ENCODE peak calls at places on chromosomes 5 and 9, in five cellular contexts. F is esophagus squamous epithelium; S is stimulated activated CD4-positive, alpha-beta T cell treated with anti-CD3 and anti-CD28 coated beads, Interleukin-1b, Interleukin-23, amount 100 ng/mL, for 4 hours; Z is head of caudate nucleus; J is activated CD4-positive, alpha-beta memory T cell treated with anti-CD3 and anti-CD28 coated beads, Interleukin-2, amount 10 ng/mL, durations not matched to agents 7 days and 5 days. P is an unnamed sample.
A peak's percentile ranks its signal among the peaks of the same experiment; 100 is the strongest.

GRCh38 chr5:63931841-63932240 is 30.4 kb downstream of the HTR1A start:
- DNase-seq in S (no peak), J (no peak), Z (no peak), F (no peak), P (no peak)

GRCh38 chr9:27355166-27355565 is 58.2 kb upstream of the EQTN start:
- DNase-seq in Z (no peak), S (no peak), F (no peak), J (no peak), P (no peak)

GRCh38 chr5:81506900-81507588 is 113.1 kb upstream of the ACOT12 start:
- DNase-seq in J (peak; percentile 37), Z (peak; percentile 43), S (no peak), F (no peak), P (peak; percentile 23)

GRCh38 chr5:38563624-38564023 is 7.2 kb upstream of the LIFR start:
- DNase-seq in S (no peak), J (no peak), F (no peak), Z (no peak), P (peak; percentile 20)

GRCh38 chr5:79806741-79807140 is 117.1 kb downstream of the CMYA5 start:
- DNase-seq in F (no peak), J (no peak), S (no peak), Z (no peak), P (no peak)

GRCh38 chr5:176740702-176741565 is 69.4 kb upstream of the UNC5A start:
- DNase-seq in J (no peak), S (no peak), Z (no peak), F (no peak), P (no peak)

GRCh38 chr9:111866976-111867375 is 29.6 kb upstream of the UGCG start:
- DNase-seq in J (no peak), Z (no peak), S (no peak), F (no peak), P (no peak)

GRCh38 chr5:97149689-97150088 is 7.3 kb upstream of the LIX1 start:
- DNase-seq in J (no peak), S (no peak), F (no peak), Z (no peak), P (no peak)

GRCh38 chr9:93024646-93024910 is 33.9 kb upstream of the SUSD3 start:
- DNase-seq in Z (no peak), F (no peak), S (no peak), J (no peak), P (no peak)

GRCh38 chr9:29212590-29213373 is 1639.5 kb upstream of the C9orf72 start:
- DNase-seq in Z (no peak), S (no peak), J (no peak), F (no peak), P (peak; percentile 48)

GRCh38 chr5:147017621-147018020 is 139.1 kb upstream of the PPP2R2B start:
- DNase-seq in Z (no peak), J (no peak), F (no peak), S (no peak), P (no peak)

GRCh38 chr5:1448511-1449011 is 3.3 kb upstream of the SLC6A3 start:
- DNase-seq in Z (no peak), F (no peak), J (no peak), S (no peak), P (no peak)

GRCh38 chr9:110105107-110105506 is 102.9 kb downstream of the C9orf152 start:
- DNase-seq in J (no peak), S (no peak), Z (no peak), F (no peak), P (no peak)

GRCh38 chr9:78866228-78867132 is 569.6 kb downstream of the PSAT1 start:
- DNase-seq in F (no peak), J (no peak), Z (no peak), S (no peak), P (no peak)

GRCh38 chr5:150529147-150529546 is 21.2 kb downstream of the NDST1 start:
- DNase-seq in J (no peak), S (no peak), F (no peak), Z (no peak), P (no peak)

GRCh38 chr9:76529667-76530066 is 70.7 kb downstream of the GCNT1 start:
- DNase-seq in J (no peak), Z (no peak), F (no peak), S (no peak), P (no peak)

GRCh38 chr5:32436553-32437262 is 7.8 kb downstream of the ZFR start:
- DNase-seq in J (no peak), S (no peak), F (no peak), Z (no peak), P (no peak)

P was measured in nephron progenitor cell.